ENCODE peak calls at places on chromosomes 6 and 20, in ten cellular contexts. C, F, M, V, L, R, W, X, I and A are unnamed samples.

GRCh38 chr6:157528931-157529653 is 148.1 kb downstream of the ZDHHC14 start:
- DNase-seq in C (no peak), F (no peak), M (no peak), V (no peak), L (no peak), R (peak), W (no peak), X (no peak), I (no peak), A (peak)

GRCh38 chr6:83853178-83853967 is at the start of gene RIPPLY2:
- DNase-seq in C (peak), F (no peak), M (no peak), V (no peak), L (no peak), R (peak), W (no peak), X (peak), I (no peak), A (peak)

GRCh38 chr6:43972915-43973304 is 154.3 kb downstream of the MRPL14 start:
- DNase-seq in C (peak), F (no peak), M (peak), V (no peak), L (no peak), R (no peak), W (no peak), X (peak), I (peak), A (peak)

GRCh38 chr6:111263837-111264236 is 176.5 kb downstream of the SLC16A10 start:
- DNase-seq in C (peak), F (no peak), M (peak), V (peak), L (no peak), R (peak), W (no peak), X (no peak), I (no peak), A (peak)

GRCh38 chr6:15948930-15949900 is 179.7 kb upstream of the MYLIP start:
- DNase-seq in C (no peak), F (no peak), M (no peak), V (no peak), L (no peak), R (no peak), W (no peak), X (no peak), I (no peak), A (no peak)

GRCh38 chr6:80696268-80696667 is 589.8 kb downstream of the BCKDHB start:
- DNase-seq in C (no peak), F (no peak), M (no peak), V (no peak), L (no peak), R (no peak), W (no peak), X (no peak), I (no peak), A (no peak)

GRCh38 chr20:43666376-43667328 is at the start of gene MYBL2:
- DNase-seq in C (peak), F (peak), M (peak), V (peak), L (peak), R (peak), W (peak), X (no peak), I (no peak), A (peak)

GRCh38 chr20:10376271-10377075 is 57.5 kb downstream of the MKKS start:
- DNase-seq in C (peak), F (no peak), M (no peak), V (no peak), L (no peak), R (no peak), W (no peak), X (no peak), I (no peak), A (peak)

GRCh38 chr6:139764498-139764986 is 390.1 kb upstream of the CITED2 start:
- DNase-seq in C (peak), F (no peak), M (peak), V (peak), L (no peak), R (peak), W (no peak), X (no peak), I (peak), A (peak)

GRCh38 chr6:105968230-105968954 is 117.7 kb upstream of the PRDM1 start:
- DNase-seq in C (no peak), F (no peak), M (no peak), V (no peak), L (no peak), R (no peak), W (no peak), X (no peak), I (no peak), A (no peak)

GRCh38 chr6:15444881-15445280 is 199.0 kb downstream of the JARID2 start:
- DNase-seq in C (no peak), F (no peak), M (no peak), V (peak), L (no peak), R (peak), W (no peak), X (no peak), I (no peak), A (peak)

GRCh38 chr6:134609862-134610261 is 291.9 kb upstream of the SGK1 start:
- DNase-seq in C (no peak), F (no peak), M (no peak), V (no peak), L (no peak), R (no peak), W (no peak), X (no peak), I (no peak), A (no peak)

GRCh38 chr6:1901556-1901955 is 291.8 kb downstream of the FOXC1 start:
- DNase-seq in C (peak), F (no peak), M (peak), V (no peak), L (no peak), R (no peak), W (no peak), X (no peak), I (no peak), A (peak)

GRCh38 chr6:53543341-53544010 is 1.4 kb downstream of the GCLC start:
- DNase-seq in C (peak), F (no peak), M (no peak), V (no peak), L (no peak), R (no peak), W (no peak), X (no peak), I (no peak), A (peak)

GRCh38 chr6:91634791-91635190 is 1047.9 kb upstream of the MAP3K7 start:
- DNase-seq in C (no peak), F (no peak), M (no peak), V (no peak), L (no peak), R (no peak), W (no peak), X (no peak), I (no peak), A (no peak)

GRCh38 chr6:81475646-81476045 is 276.8 kb downstream of the TENT5A start:
- DNase-seq in C (peak), F (no peak), M (no peak), V (no peak), L (no peak), R (no peak), W (no peak), X (no peak), I (no peak), A (no peak)

GRCh38 chr20:34522969-34523871 is 7.0 kb downstream of the DYNLRB1 start:
- DNase-seq in C (peak), F (peak), M (no peak), V (peak), L (peak), R (peak), W (peak), X (peak), I (peak), A (peak)

GRCh38 chr20:36273414-36274247 is 32.5 kb upstream of the DLGAP4 start:
- DNase-seq in C (peak), F (no peak), M (no peak), V (peak), L (no peak), R (peak), W (no peak), X (no peak), I (no peak), A (peak)

GRCh38 chr6:135901776-135902524 is 50.4 kb downstream of the PDE7B start:
- DNase-seq in C (peak), F (peak), M (peak), V (no peak), L (no peak), R (no peak), W (no peak), X (peak), I (peak), A (peak)

GRCh38 chr6:142822882-142823578 is 121.9 kb downstream of the HIVEP2 start:
- DNase-seq in C (no peak), F (no peak), M (no peak), V (no peak), L (no peak), R (no peak), W (no peak), X (no peak), I (no peak), A (peak)